ENCODE peak calls at places on chromosomes 3 and 15, in eight cellular contexts. X is KBM-7; Q is CD8-positive, alpha-beta memory T cell; M is nephron progenitor cell; E is H9; P is endothelial cell; B is central memory CD4-positive, alpha-beta T cell; G is sciatic nerve. R is an unnamed sample.

GRCh38 chr15:26525096-26525495 is 247.8 kb downstream of the GABRB3 start:
- DNase-seq in X (no peak), Q (no peak), M (no peak), E (no peak), P (no peak), B (no peak), G (no peak), R (no peak)

GRCh38 chr3:29382399-29382798 is 101.5 kb downstream of the RBMS3 start:
- DNase-seq in X (no peak), Q (no peak), M (no peak), E (no peak), P (no peak), B (no peak), G (no peak), R (no peak)

GRCh38 chr3:81998139-81998755 is 236.8 kb upstream of the GBE1 start:
- DNase-seq in X (no peak), Q (no peak), M (no peak), E (no peak), P (no peak), B (no peak), G (no peak), R (no peak)

GRCh38 chr15:71080705-71081104 is 34.6 kb upstream of the THSD4 start:
- DNase-seq in X (no peak), Q (no peak), M (no peak), E (no peak), P (no peak), B (no peak), G (no peak), R (no peak)

GRCh38 chr3:64992462-64993285 is 304.9 kb upstream of the ADAMTS9 start:
- DNase-seq in X (no peak), Q (no peak), M (no peak), E (peak), P (no peak), B (no peak), G (no peak), R (no peak)

GRCh38 chr3:195135921-195136320 is 135.0 kb downstream of the XXYLT1 start:
- DNase-seq in X (no peak), Q (no peak), M (no peak), E (no peak), P (no peak), B (no peak), G (no peak), R (peak)

GRCh38 chr3:77392181-77392580 is 352.3 kb downstream of the ROBO2 start:
- DNase-seq in X (no peak), Q (no peak), M (no peak), E (no peak), P (no peak), B (no peak), G (no peak), R (no peak)

GRCh38 chr3:9687514-9687913 is 16.1 kb upstream of the CPNE9 start:
- DNase-seq in X (no peak), Q (no peak), M (no peak), E (no peak), P (no peak), B (no peak), G (no peak), R (no peak)

GRCh38 chr3:196492080-196492479 is 11.5 kb downstream of the RNF168 start:
- DNase-seq in X (no peak), Q (no peak), M (no peak), E (no peak), P (no peak), B (no peak), G (no peak), R (no peak)

GRCh38 chr3:114454592-114455251 is 160.9 kb downstream of the TIGIT start:
- DNase-seq in X (peak), Q (no peak), M (peak), E (no peak), P (no peak), B (no peak), G (no peak), R (peak)

GRCh38 chr3:158700559-158700958 is 28.1 kb upstream of the LXN start:
- DNase-seq in X (no peak), Q (no peak), M (no peak), E (no peak), P (no peak), B (no peak), G (no peak), R (no peak)

GRCh38 chr3:4494807-4495200 is 1.7 kb downstream of the ITPR1 start:
- DNase-seq in X (no peak), Q (no peak), M (no peak), E (no peak), P (no peak), B (no peak), G (no peak), R (no peak)

GRCh38 chr15:64361259-64361658 is 5.3 kb upstream of the CSNK1G1 start:
- DNase-seq in X (no peak), Q (no peak), M (no peak), E (no peak), P (no peak), B (no peak), G (no peak), R (no peak)

GRCh38 chr3:101676765-101677435 is at the start of gene ZBTB11:
- DNase-seq in X (peak), Q (peak), M (peak), E (peak), P (peak), B (peak), G (peak), R (peak)

GRCh38 chr3:102158080-102158756 is 276.6 kb upstream of the ZPLD1 start:
- DNase-seq in X (no peak), Q (no peak), M (no peak), E (no peak), P (no peak), B (no peak), G (no peak), R (no peak)

GRCh38 chr3:126370055-126370454 is 12.8 kb upstream of the KLF15 start:
- DNase-seq in X (no peak), Q (no peak), M (no peak), E (no peak), P (no peak), B (no peak), G (no peak), R (no peak)

GRCh38 chr15:76823903-76824302 is 81.2 kb downstream of the SCAPER start:
- DNase-seq in X (no peak), Q (no peak), M (no peak), E (no peak), P (no peak), B (no peak), G (no peak), R (peak)

GRCh38 chr3:145313751-145314150 is 847.2 kb downstream of the PLOD2 start:
- DNase-seq in X (no peak), Q (no peak), M (no peak), E (no peak), P (no peak), B (no peak), G (no peak), R (no peak)

GRCh38 chr15:73387507-73388255 is 18.9 kb upstream of the HCN4 start:
- DNase-seq in X (no peak), Q (no peak), M (no peak), E (no peak), P (no peak), B (no peak), G (peak), R (no peak)

GRCh38 chr3:177580437-177580836 is 383.2 kb upstream of the TBL1XR1 start:
- DNase-seq in X (no peak), Q (no peak), M (no peak), E (no peak), P (no peak), B (no peak), G (no peak), R (no peak)

GRCh38 chr15:93470042-93470441 is 381.0 kb upstream of the RGMA start:
- DNase-seq in X (no peak), Q (no peak), M (no peak), E (peak), P (no peak), B (no peak), G (no peak), R (no peak)

GRCh38 chr15:51289290-51289689 is 49.1 kb downstream of the CYP19A1 start:
- DNase-seq in X (no peak), Q (no peak), M (no peak), E (no peak), P (no peak), B (no peak), G (no peak), R (no peak)

GRCh38 chr15:91408476-91409076 is 308.5 kb downstream of the SV2B start:
- DNase-seq in X (no peak), Q (no peak), M (no peak), E (no peak), P (no peak), B (no peak), G (no peak), R (peak)

GRCh38 chr3:9401986-9402385 is 4.6 kb downstream of the SETD5 start:
- DNase-seq in X (no peak), Q (no peak), M (no peak), E (no peak), P (no peak), B (no peak), G (no peak), R (no peak)

GRCh38 chr3:123370819-123371218 is 78.1 kb downstream of the ADCY5 start:
- DNase-seq in X (no peak), Q (no peak), M (no peak), E (no peak), P (no peak), B (no peak), G (no peak), R (no peak)

GRCh38 chr3:126274735-126275734 is 82.2 kb downstream of the KLF15 start:
- DNase-seq in X (no peak), Q (no peak), M (no peak), E (no peak), P (no peak), B (no peak), G (no peak), R (no peak)

GRCh38 chr3:159643406-159643805 is 345.2 kb upstream of the IL12A start:
- DNase-seq in X (no peak), Q (no peak), M (no peak), E (no peak), P (no peak), B (no peak), G (no peak), R (no peak)

GRCh38 chr15:29970402-29970695 is 112.4 kb upstream of the GOLGA8J start:
- DNase-seq in X (no peak), Q (no peak), M (no peak), E (no peak), P (no peak), B (no peak), G (no peak), R (no peak)

GRCh38 chr3:188869628-188870027 is 302.1 kb upstream of the TPRG1 start:
- DNase-seq in X (no peak), Q (no peak), M (no peak), E (no peak), P (no peak), B (no peak), G (no peak), R (no peak)

GRCh38 chr15:62391565-62392262 is 226.6 kb upstream of the C2CD4B start:
- DNase-seq in X (peak), Q (no peak), M (peak), E (peak), P (peak), B (peak), G (peak), R (peak)

GRCh38 chr3:165159760-165160421 is 36.3 kb downstream of the SLITRK3 start:
- DNase-seq in X (no peak), Q (no peak), M (no peak), E (no peak), P (no peak), B (no peak), G (no peak), R (no peak)

GRCh38 chr15:94164202-94164807 is 67.1 kb upstream of the MCTP2 start:
- DNase-seq in X (peak), Q (peak), M (peak), E (peak), P (peak), B (peak), G (peak), R (peak)

GRCh38 chr3:52039846-52040245 is 16.5 kb downstream of the DUSP7 start:
- DNase-seq in X (no peak), Q (no peak), M (no peak), E (no peak), P (no peak), B (no peak), G (peak), R (no peak)

GRCh38 chr15:93929375-93930094 is 301.8 kb upstream of the MCTP2 start:
- DNase-seq in X (no peak), Q (no peak), M (no peak), E (peak), P (no peak), B (no peak), G (peak), R (no peak)

GRCh38 chr15:39666671-39667070 is 85.8 kb downstream of the THBS1 start:
- DNase-seq in X (no peak), Q (no peak), M (no peak), E (no peak), P (no peak), B (no peak), G (no peak), R (no peak)

GRCh38 chr3:17967953-17968352 is 225.5 kb upstream of the TBC1D5 start:
- DNase-seq in X (no peak), Q (no peak), M (no peak), E (no peak), P (no peak), B (no peak), G (no peak), R (no peak)

GRCh38 chr3:182486459-182486858 is 306.8 kb upstream of the ATP11B start:
- DNase-seq in X (no peak), Q (no peak), M (no peak), E (no peak), P (no peak), B (no peak), G (no peak), R (no peak)

GRCh38 chr3:101466465-101467309 is 46.3 kb downstream of the SENP7 start:
- DNase-seq in X (no peak), Q (peak), M (peak), E (peak), P (peak), B (peak), G (no peak), R (peak)